ENCODE peak calls at places on chromosomes 16 and 17, in eight cellular contexts. G, I, C, D, R, S, O and F are unnamed samples.
A peak's percentile ranks its signal among the peaks of the same experiment; 100 is the strongest.

GRCh38 chr17:29825604-29826003 is 104.4 kb downstream of the SSH2 start:
- DNase-seq in G (no peak), I (no peak), C (no peak), D (no peak), R (no peak), S (no peak), O (no peak), F (no peak)

GRCh38 chr17:68771867-68772515 is 170.8 kb upstream of the FAM20A start:
- DNase-seq in G (peak; percentile 53), I (no peak), C (no peak), D (no peak), R (no peak), S (peak; percentile 75), O (peak; percentile 51), F (no peak)

GRCh38 chr16:48576927-48577326 is 33.1 kb downstream of the N4BP1 start:
- DNase-seq in G (no peak), I (no peak), C (no peak), D (no peak), R (no peak), S (peak; percentile 28), O (no peak), F (no peak)

GRCh38 chr16:1790611-1791255 is 2.8 kb downstream of the IGFALS start:
- DNase-seq in G (peak; percentile 20), I (peak; percentile 68), C (no peak), D (no peak), R (no peak), S (no peak), O (no peak), F (no peak)

GRCh38 chr16:79863128-79864031 is 262.8 kb upstream of the MAF start:
- DNase-seq in G (no peak), I (no peak), C (no peak), D (no peak), R (no peak), S (no peak), O (no peak), F (no peak)

GRCh38 chr17:2964028-2964356 is 99.4 kb downstream of the OR1D5 start:
- DNase-seq in G (no peak), I (no peak), C (no peak), D (no peak), R (no peak), S (no peak), O (no peak), F (no peak)

GRCh38 chr17:32491371-32492280 is 4.8 kb downstream of the CDK5R1 start:
- DNase-seq in G (no peak), I (peak; percentile 62), C (no peak), D (no peak), R (no peak), S (no peak), O (no peak), F (no peak)

GRCh38 chr17:44084131-44084538 is 13.6 kb downstream of the G6PC3 start:
- DNase-seq in G (no peak), I (no peak), C (no peak), D (no peak), R (no peak), S (no peak), O (no peak), F (no peak)

GRCh38 chr16:56438042-56438441 is 12.7 kb upstream of the AMFR start:
- DNase-seq in G (no peak), I (no peak), C (no peak), D (no peak), R (no peak), S (no peak), O (no peak), F (no peak)

GRCh38 chr16:68514511-68514910 is 24.6 kb upstream of the ZFP90 start:
- DNase-seq in G (no peak), I (no peak), C (no peak), D (no peak), R (no peak), S (no peak), O (no peak), F (no peak)